ENCODE peak calls at places on chromosomes 2 and 18, in seven cellular contexts. U is K562, P is H1, L is HepG2, F is SK-N-SH, J is GM12878, C is HCT116. H is an unnamed sample.

GRCh38 chr18:62937065-62937464 is 221.7 kb downstream of the PHLPP1 start:
- DNase-seq in U (no peak), P (no peak), L (no peak), F (no peak), J (no peak), C (no peak), H (no peak)

GRCh38 chr2:199310654-199311275 is 147.0 kb downstream of the SATB2 start:
- DNase-seq in U (no peak), P (no peak), L (no peak), F (no peak), J (no peak), C (no peak), H (no peak)

GRCh38 chr2:240374085-240374907 is 61.2 kb upstream of the GPC1 start:
- DNase-seq in U (no peak), P (peak; percentile 13), L (peak; percentile 20), F (no peak), J (no peak), C (no peak), H (no peak)

GRCh38 chr2:216139884-216140283 is 30.7 kb downstream of the XRCC5 start:
- DNase-seq in U (peak; percentile 13), P (no peak), L (peak; percentile 61), F (peak; percentile 27), J (no peak), C (peak; percentile 21), H (peak; percentile 25)

GRCh38 chr2:214379227-214379626 is 31.6 kb upstream of the VWC2L start:
- DNase-seq in U (no peak), P (no peak), L (no peak), F (no peak), J (no peak), C (no peak), H (no peak)

GRCh38 chr18:11497585-11497984 is 111.8 kb upstream of the SLC35G4 start:
- DNase-seq in U (no peak), P (no peak), L (peak; percentile 61), F (no peak), J (no peak), C (no peak), H (no peak)

GRCh38 chr2:164510895-164511294 is 110.4 kb downstream of the GRB14 start:
- DNase-seq in U (no peak), P (no peak), L (no peak), F (no peak), J (no peak), C (no peak), H (no peak)

GRCh38 chr2:68548396-68548795 is 81.0 kb downstream of the APLF start:
- DNase-seq in U (no peak), P (no peak), L (no peak), F (no peak), J (no peak), C (no peak), H (no peak)

GRCh38 chr2:122238006-122238559 is 482.6 kb downstream of the TSN start:
- DNase-seq in U (no peak), P (no peak), L (no peak), F (no peak), J (no peak), C (no peak), H (no peak)

GRCh38 chr2:205245001-205245400 is 437.3 kb upstream of the NRP2 start:
- DNase-seq in U (no peak), P (no peak), L (no peak), F (no peak), J (no peak), C (no peak), H (no peak)

GRCh38 chr2:235003096-235003775 is 51.4 kb downstream of the SH3BP4 start:
- DNase-seq in U (no peak), P (no peak), L (no peak), F (no peak), J (no peak), C (no peak), H (no peak)

DNA sequence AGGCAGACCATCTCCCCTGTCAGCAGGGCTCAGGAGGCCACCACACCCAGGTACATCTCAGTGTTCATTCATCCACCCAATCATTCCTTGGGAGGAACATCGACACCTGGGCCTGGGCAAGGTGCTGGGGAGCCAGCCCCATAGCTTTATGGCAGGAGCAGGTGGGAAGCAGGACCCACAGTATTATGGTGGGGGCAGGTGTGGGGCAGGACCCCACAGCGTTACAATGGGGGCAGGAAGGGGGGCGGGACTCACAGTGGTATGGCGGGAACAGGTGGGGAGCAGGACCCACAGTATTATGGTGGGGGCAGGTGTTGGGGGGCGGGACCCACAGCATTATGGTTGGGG is 128.8 kb upstream of the HS6ST1 start:
- DNase-seq in U (no peak), P (no peak), L (no peak), F (no peak), J (no peak), C (no peak), H (no peak)
- TF ChIP-seq JUND in U (no peak), P (no peak), L (no peak), F (no peak), J (no peak), C (no peak), H (no peak)

GRCh38 chr2:42859006-42859552 is 66.7 kb upstream of the HAAO start:
- DNase-seq in U (peak; percentile 78), P (peak; percentile 19), L (peak; percentile 81), F (peak; percentile 86), J (peak; percentile 52), C (peak; percentile 69), H (peak; percentile 70)

GRCh38 chr2:42855221-42855970 is 63.0 kb upstream of the HAAO start:
- DNase-seq in U (no peak), P (no peak), L (no peak), F (no peak), J (no peak), C (no peak), H (no peak)

GRCh38 chr2:42858140-42859005 is 66.0 kb upstream of the HAAO start:
- DNase-seq in U (no peak), P (no peak), L (no peak), F (no peak), J (no peak), C (no peak), H (no peak)

GRCh38 chr2:42856106-42856860 is 63.9 kb upstream of the HAAO start:
- DNase-seq in U (no peak), P (no peak), L (no peak), F (no peak), J (no peak), C (no peak), H (no peak)

DNA sequence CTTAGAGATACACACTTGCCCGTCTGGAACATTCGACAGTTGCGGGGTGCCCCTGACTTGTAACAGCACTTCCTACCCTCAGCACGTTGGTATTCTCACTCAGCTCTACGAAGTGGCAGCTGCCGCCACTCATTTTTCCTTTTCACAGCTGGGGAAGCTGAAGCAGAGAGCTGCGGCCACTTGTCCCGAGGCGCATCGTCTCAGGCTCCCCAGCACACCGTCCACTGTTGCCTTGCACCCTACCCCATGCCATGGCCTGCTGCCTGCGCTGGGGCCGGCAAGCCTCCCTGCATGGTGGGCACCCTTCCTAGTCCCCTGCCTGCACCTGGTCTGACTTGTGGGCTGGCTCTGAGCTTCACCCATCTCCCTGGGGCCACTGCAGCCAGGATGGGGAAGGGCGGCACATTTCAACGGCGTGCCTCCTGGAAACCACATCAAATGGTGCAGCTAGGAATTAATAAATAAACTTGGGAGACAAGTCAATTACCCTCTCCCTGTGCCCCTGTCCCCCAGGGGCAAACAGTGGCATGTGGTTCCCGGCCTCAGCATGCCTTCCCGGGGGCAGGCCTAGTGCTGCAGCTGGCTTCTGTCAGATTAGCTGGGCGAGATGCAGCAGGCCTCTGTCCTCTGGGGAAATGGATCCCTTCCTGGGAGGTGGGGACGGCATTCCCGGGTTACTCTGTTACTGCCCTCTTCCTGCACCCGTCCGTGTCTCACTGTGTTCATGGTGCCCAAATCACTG is 64.7 kb upstream of the HAAO start:
- DNase-seq in U (no peak), P (no peak), L (no peak), F (peak; percentile 87), J (no peak), C (no peak), H (no peak)
- TF ChIP-seq JUND in U (no peak), P (no peak), L (no peak), F (no peak), J (no peak), C (no peak), H (no peak)

GRCh38 chr2:194674043-194674442 is 983.0 kb upstream of the SLC39A10 start:
- DNase-seq in U (no peak), P (no peak), L (no peak), F (no peak), J (no peak), C (no peak), H (no peak)

GRCh38 chr2:194672994-194673393 is 984.0 kb upstream of the SLC39A10 start:
- DNase-seq in U (no peak), P (no peak), L (no peak), F (no peak), J (no peak), C (no peak), H (no peak)
- TF ChIP-seq JUND in U (no peak), P (no peak), L (no peak), F (no peak), J (no peak), C (no peak), H (no peak)

GRCh38 chr18:26723986-26724385 is 141.5 kb downstream of the AQP4 start:
- DNase-seq in U (no peak), P (no peak), L (no peak), F (no peak), J (no peak), C (no peak), H (no peak)

GRCh38 chr18:26721876-26722581 is 143.5 kb downstream of the AQP4 start:
- DNase-seq in U (no peak), P (no peak), L (no peak), F (no peak), J (no peak), C (no peak), H (no peak)

GRCh38 chr18:26722582-26722931 is 142.9 kb downstream of the AQP4 start:
- DNase-seq in U (no peak), P (no peak), L (no peak), F (no peak), J (no peak), C (no peak), H (no peak)

GRCh38 chr18:26717123-26717522 is 148.4 kb downstream of the AQP4 start:
- DNase-seq in U (no peak), P (no peak), L (no peak), F (no peak), J (no peak), C (no peak), H (no peak)

GRCh38 chr18:26719909-26720308 is 145.6 kb downstream of the AQP4 start:
- DNase-seq in U (no peak), P (no peak), L (no peak), F (no peak), J (no peak), C (no peak), H (peak; percentile 69)
- TF ChIP-seq JUND in U (no peak), P (no peak), L (no peak), F (no peak), J (no peak), C (no peak), H (no peak)

DNA sequence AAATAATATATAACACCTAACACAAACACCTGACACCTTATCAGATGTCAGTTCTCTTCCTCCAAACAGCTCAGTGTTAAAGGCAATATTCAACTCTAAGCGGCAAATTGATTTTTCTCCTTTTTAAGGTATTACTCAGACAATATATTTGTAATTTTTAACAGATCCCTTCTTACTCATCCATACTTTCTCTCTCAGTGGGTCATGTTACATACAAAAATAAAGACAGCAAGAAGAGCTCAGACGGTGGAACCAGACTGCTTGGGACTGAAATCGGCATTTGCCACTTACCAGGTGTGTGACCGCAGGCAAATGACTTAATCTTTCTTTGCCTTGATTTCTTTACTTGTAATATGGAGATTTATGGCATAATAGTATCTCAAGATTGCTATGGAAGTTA is 25.8 kb downstream of the MAP3K2 start:
- DNase-seq in U (no peak), P (no peak), L (no peak), F (no peak), J (no peak), C (no peak), H (no peak)
- TF ChIP-seq JUND in U (no peak), P (no peak), L (no peak), F (no peak), J (no peak), C (no peak), H (no peak)

H was measured in T47D.